ENCODE peak calls at places on chromosome 12, in six cellular contexts. H, D, F, X, R and I are unnamed samples.

GRCh38 chr12:24482882-24483604 is 465.9 kb downstream of the BCAT1 start:
- DNase-seq in X (no peak), H (no peak), R (no peak), D (no peak), F (no peak), I (no peak)

GRCh38 chr12:2494490-2495192 is 300.1 kb upstream of the FKBP4 start:
- DNase-seq in R (peak), X (peak), H (peak), F (no peak), D (no peak), I (no peak)

GRCh38 chr12:75011120-75011519 is 198.5 kb downstream of the KCNC2 start:
- DNase-seq in R (no peak), F (no peak), D (no peak), H (peak), X (no peak), I (no peak)

GRCh38 chr12:69046372-69046771 is 113.4 kb upstream of the CPM start:
- DNase-seq in D (no peak), X (no peak), H (no peak), R (no peak), F (no peak), I (no peak)

GRCh38 chr12:53380104-53380796 is at the start of gene SP1:
- DNase-seq in D (peak), X (peak), F (peak), R (peak), H (peak), I (peak)

GRCh38 chr12:79925492-79925891 is 9.4 kb downstream of the PPP1R12A start:
- DNase-seq in X (peak), R (no peak), D (no peak), F (no peak), H (no peak), I (no peak)

GRCh38 chr12:60172696-60173095 is 576.9 kb downstream of the SLC16A7 start:
- DNase-seq in D (no peak), X (no peak), H (no peak), F (no peak), R (no peak), I (no peak)

GRCh38 chr12:91633734-91634357 is 451.2 kb upstream of the DCN start:
- DNase-seq in X (no peak), R (no peak), H (no peak), F (no peak), D (no peak), I (no peak)

GRCh38 chr12:52837341-52837741 is 3.2 kb upstream of the KRT79 start:
- DNase-seq in D (no peak), R (no peak), H (no peak), X (peak), F (peak), I (no peak)

GRCh38 chr12:50505386-50505827 is 622 bp downstream of the DIP2B start:
- DNase-seq in D (peak), R (peak), F (peak), X (no peak), H (peak), I (no peak)

GRCh38 chr12:118964988-118965387 is 16.4 kb upstream of the SRRM4 start:
- DNase-seq in R (no peak), F (no peak), X (no peak), D (no peak), H (no peak), I (no peak)

GRCh38 chr12:91327889-91328288 is 145.3 kb upstream of the DCN start:
- DNase-seq in R (no peak), F (peak), D (no peak), X (peak), H (no peak), I (no peak)

GRCh38 chr12:15646586-15646985 is 142.6 kb downstream of the EPS8 start:
- DNase-seq in F (no peak), D (no peak), H (no peak), X (no peak), R (no peak), I (no peak)

GRCh38 chr12:121443911-121444841 is 44.3 kb downstream of the RNF34 start:
- DNase-seq in R (no peak), D (no peak), H (peak), F (no peak), X (no peak), I (no peak)

GRCh38 chr12:14403711-14404164 is 38.3 kb downstream of the ATF7IP start:
- DNase-seq in D (no peak), X (peak), F (peak), R (peak), H (peak), I (no peak)

GRCh38 chr12:77914089-77914488 is 83.4 kb downstream of the NAV3 start:
- DNase-seq in F (no peak), H (no peak), R (no peak), D (no peak), X (peak), I (no peak)

GRCh38 chr12:69555461-69555860 is 29.8 kb upstream of the CCT2 start:
- DNase-seq in R (no peak), H (no peak), X (peak), D (no peak), F (peak), I (no peak)

GRCh38 chr12:97047361-97047760 is 140.3 kb downstream of the NEDD1 start:
- DNase-seq in H (peak), R (no peak), F (no peak), D (no peak), X (no peak), I (no peak)